ENCODE peak calls at places on chromosomes 1 and 21, in six cellular contexts. One of them, this sample, is unnamed.

GRCh38 chr21:45994086-45994661 is 12.6 kb downstream of the COL6A1 start:
- DNase-seq in HAP-1: no peak
- DNase-seq in fibroblast of lung: peak; percentile 24
- DNase-seq in psoas muscle: peak; percentile 53
- DNase-seq in activated naive CD8-positive, alpha-beta T cell treated with anti-CD3 and anti-CD28 coated beads for 36 hours: no peak
- DNase-seq in kidney tubule cell: no peak
- DNase-seq in this sample: peak; percentile 43

GRCh38 chr1:29033829-29034466 is 89.8 kb downstream of the TMEM200B start:
- DNase-seq in kidney tubule cell: peak; percentile 62
- DNase-seq in fibroblast of lung: peak; percentile 30
- DNase-seq in activated naive CD8-positive, alpha-beta T cell treated with anti-CD3 and anti-CD28 coated beads for 36 hours: no peak
- DNase-seq in HAP-1: no peak
- DNase-seq in psoas muscle: no peak
- DNase-seq in this sample: no peak

GRCh38 chr1:101239095-101240040 is 2.5 kb downstream of the S1PR1 start:
- DNase-seq in kidney tubule cell: no peak
- DNase-seq in activated naive CD8-positive, alpha-beta T cell treated with anti-CD3 and anti-CD28 coated beads for 36 hours: peak; percentile 72
- DNase-seq in psoas muscle: no peak
- DNase-seq in fibroblast of lung: no peak
- DNase-seq in HAP-1: no peak
- DNase-seq in this sample: no peak

GRCh38 chr1:78104322-78104721 is 58.6 kb downstream of the GIPC2 start:
- DNase-seq in psoas muscle: no peak
- DNase-seq in kidney tubule cell: no peak
- DNase-seq in HAP-1: no peak
- DNase-seq in activated naive CD8-positive, alpha-beta T cell treated with anti-CD3 and anti-CD28 coated beads for 36 hours: no peak
- DNase-seq in fibroblast of lung: peak; percentile 90
- DNase-seq in this sample: no peak

GRCh38 chr1:44237721-44238457 is 24.6 kb downstream of the DMAP1 start:
- DNase-seq in psoas muscle: no peak
- DNase-seq in fibroblast of lung: peak; percentile 12
- DNase-seq in kidney tubule cell: no peak
- DNase-seq in HAP-1: peak; percentile 92
- DNase-seq in activated naive CD8-positive, alpha-beta T cell treated with anti-CD3 and anti-CD28 coated beads for 36 hours: peak; percentile 70
- DNase-seq in this sample: no peak

GRCh38 chr1:119080586-119080985 is 59.9 kb downstream of the WARS2 start:
- DNase-seq in activated naive CD8-positive, alpha-beta T cell treated with anti-CD3 and anti-CD28 coated beads for 36 hours: no peak
- DNase-seq in HAP-1: no peak
- DNase-seq in psoas muscle: no peak
- DNase-seq in kidney tubule cell: peak; percentile 93
- DNase-seq in fibroblast of lung: peak; percentile 98
- DNase-seq in this sample: no peak

GRCh38 chr1:19640363-19641316 is 3.5 kb upstream of the NBL1 start:
- DNase-seq in fibroblast of lung: peak; percentile 25
- DNase-seq in HAP-1: no peak
- DNase-seq in kidney tubule cell: peak; percentile 81
- DNase-seq in psoas muscle: no peak
- DNase-seq in activated naive CD8-positive, alpha-beta T cell treated with anti-CD3 and anti-CD28 coated beads for 36 hours: no peak
- DNase-seq in this sample: no peak

GRCh38 chr1:20190256-20190655 is 3.9 kb upstream of the PLA2G2C start:
- DNase-seq in fibroblast of lung: no peak
- DNase-seq in psoas muscle: no peak
- DNase-seq in activated naive CD8-positive, alpha-beta T cell treated with anti-CD3 and anti-CD28 coated beads for 36 hours: no peak
- DNase-seq in kidney tubule cell: no peak
- DNase-seq in HAP-1: no peak
- DNase-seq in this sample: no peak

GRCh38 chr1:58628987-58629598 is 52.0 kb upstream of the TACSTD2 start:
- DNase-seq in psoas muscle: no peak
- DNase-seq in kidney tubule cell: peak; percentile 67
- DNase-seq in activated naive CD8-positive, alpha-beta T cell treated with anti-CD3 and anti-CD28 coated beads for 36 hours: no peak
- DNase-seq in fibroblast of lung: peak; percentile 85
- DNase-seq in HAP-1: no peak
- DNase-seq in this sample: no peak

GRCh38 chr1:25520446-25521061 is 22.9 kb upstream of the LDLRAP1 start:
- DNase-seq in fibroblast of lung: peak; percentile 45
- DNase-seq in kidney tubule cell: peak; percentile 55
- DNase-seq in psoas muscle: peak; percentile 72
- DNase-seq in HAP-1: peak; percentile 75
- DNase-seq in activated naive CD8-positive, alpha-beta T cell treated with anti-CD3 and anti-CD28 coated beads for 36 hours: peak; percentile 56
- DNase-seq in this sample: peak; percentile 50

GRCh38 chr21:45970674-45971486 is 10.7 kb upstream of the COL6A1 start:
- DNase-seq in psoas muscle: peak; percentile 82
- DNase-seq in fibroblast of lung: peak; percentile 21
- DNase-seq in HAP-1: peak; percentile 84
- DNase-seq in kidney tubule cell: peak; percentile 39
- DNase-seq in activated naive CD8-positive, alpha-beta T cell treated with anti-CD3 and anti-CD28 coated beads for 36 hours: peak; percentile 65
- DNase-seq in this sample: no peak

GRCh38 chr1:39507230-39507928 is 15.9 kb downstream of the BMP8A start:
- DNase-seq in kidney tubule cell: no peak
- DNase-seq in psoas muscle: no peak
- DNase-seq in HAP-1: peak; percentile 26
- DNase-seq in activated naive CD8-positive, alpha-beta T cell treated with anti-CD3 and anti-CD28 coated beads for 36 hours: no peak
- DNase-seq in fibroblast of lung: no peak
- DNase-seq in this sample: no peak

GRCh38 chr1:152926091-152926490 is 17.7 kb downstream of the IVL start:
- DNase-seq in activated naive CD8-positive, alpha-beta T cell treated with anti-CD3 and anti-CD28 coated beads for 36 hours: no peak
- DNase-seq in HAP-1: no peak
- DNase-seq in kidney tubule cell: peak; percentile 54
- DNase-seq in fibroblast of lung: peak; percentile 6
- DNase-seq in psoas muscle: no peak
- DNase-seq in this sample: no peak

GRCh38 chr1:199857103-199857502 is 170.4 kb upstream of the NR5A2 start:
- DNase-seq in fibroblast of lung: peak; percentile 16
- DNase-seq in psoas muscle: no peak
- DNase-seq in kidney tubule cell: no peak
- DNase-seq in activated naive CD8-positive, alpha-beta T cell treated with anti-CD3 and anti-CD28 coated beads for 36 hours: no peak
- DNase-seq in HAP-1: no peak
- DNase-seq in this sample: no peak

GRCh38 chr1:117630423-117630998 is 24.7 kb downstream of the TENT5C start:
- DNase-seq in activated naive CD8-positive, alpha-beta T cell treated with anti-CD3 and anti-CD28 coated beads for 36 hours: no peak
- DNase-seq in HAP-1: no peak
- DNase-seq in kidney tubule cell: peak; percentile 36
- DNase-seq in fibroblast of lung: no peak
- DNase-seq in psoas muscle: peak; percentile 74
- DNase-seq in this sample: peak; percentile 61

GRCh38 chr1:77533660-77534295 is 148.7 kb downstream of the ZZZ3 start:
- DNase-seq in fibroblast of lung: peak; percentile 65
- DNase-seq in HAP-1: peak; percentile 73
- DNase-seq in kidney tubule cell: peak; percentile 76
- DNase-seq in activated naive CD8-positive, alpha-beta T cell treated with anti-CD3 and anti-CD28 coated beads for 36 hours: peak; percentile 45
- DNase-seq in psoas muscle: peak; percentile 64
- DNase-seq in this sample: peak; percentile 57

GRCh38 chr1:204213668-204214662 is at the start of gene GOLT1A:
- DNase-seq in fibroblast of lung: peak; percentile 79
- DNase-seq in activated naive CD8-positive, alpha-beta T cell treated with anti-CD3 and anti-CD28 coated beads for 36 hours: peak; percentile 53
- DNase-seq in kidney tubule cell: peak; percentile 94
- DNase-seq in psoas muscle: peak; percentile 82
- DNase-seq in HAP-1: peak; percentile 69
- DNase-seq in this sample: peak; percentile 95

GRCh38 chr21:25039461-25040380 is 567.6 kb downstream of the MRPL39 start:
- DNase-seq in activated naive CD8-positive, alpha-beta T cell treated with anti-CD3 and anti-CD28 coated beads for 36 hours: no peak
- DNase-seq in kidney tubule cell: peak; percentile 52
- DNase-seq in psoas muscle: no peak
- DNase-seq in HAP-1: no peak
- DNase-seq in fibroblast of lung: peak; percentile 42
- DNase-seq in this sample: no peak

GRCh38 chr21:34671891-34672290 is 3.1 kb downstream of the CLIC6 start:
- DNase-seq in HAP-1: no peak
- DNase-seq in psoas muscle: no peak
- DNase-seq in kidney tubule cell: no peak
- DNase-seq in activated naive CD8-positive, alpha-beta T cell treated with anti-CD3 and anti-CD28 coated beads for 36 hours: no peak
- DNase-seq in fibroblast of lung: no peak
- DNase-seq in this sample: no peak

GRCh38 chr21:34205811-34206635 is 132.6 kb downstream of the MRPS6 start:
- DNase-seq in fibroblast of lung: no peak
- DNase-seq in psoas muscle: no peak
- DNase-seq in activated naive CD8-positive, alpha-beta T cell treated with anti-CD3 and anti-CD28 coated beads for 36 hours: no peak
- DNase-seq in HAP-1: no peak
- DNase-seq in kidney tubule cell: no peak
- DNase-seq in this sample: no peak

GRCh38 chr1:94925561-94926364 is 1.1 kb downstream of the CNN3 start:
- DNase-seq in psoas muscle: peak; percentile 72
- DNase-seq in activated naive CD8-positive, alpha-beta T cell treated with anti-CD3 and anti-CD28 coated beads for 36 hours: peak; percentile 2
- DNase-seq in HAP-1: peak; percentile 93
- DNase-seq in fibroblast of lung: peak; percentile 97
- DNase-seq in kidney tubule cell: peak; percentile 97
- DNase-seq in this sample: peak; percentile 63

GRCh38 chr1:216726435-216726834 is 3.2 kb upstream of the ESRRG start:
- DNase-seq in HAP-1: no peak
- DNase-seq in activated naive CD8-positive, alpha-beta T cell treated with anti-CD3 and anti-CD28 coated beads for 36 hours: no peak
- DNase-seq in fibroblast of lung: no peak
- DNase-seq in psoas muscle: no peak
- DNase-seq in kidney tubule cell: no peak
- DNase-seq in this sample: no peak

GRCh38 chr1:232393010-232393833 is 236.7 kb downstream of the SIPA1L2 start:
- DNase-seq in HAP-1: no peak
- DNase-seq in kidney tubule cell: peak; percentile 57
- DNase-seq in fibroblast of lung: peak; percentile 61
- DNase-seq in activated naive CD8-positive, alpha-beta T cell treated with anti-CD3 and anti-CD28 coated beads for 36 hours: no peak
- DNase-seq in psoas muscle: no peak
- DNase-seq in this sample: no peak

GRCh38 chr1:227939791-227940771 is 7.7 kb downstream of the WNT9A start:
- DNase-seq in activated naive CD8-positive, alpha-beta T cell treated with anti-CD3 and anti-CD28 coated beads for 36 hours: no peak
- DNase-seq in fibroblast of lung: no peak
- DNase-seq in HAP-1: no peak
- DNase-seq in kidney tubule cell: no peak
- DNase-seq in psoas muscle: no peak
- DNase-seq in this sample: peak; percentile 31

GRCh38 chr1:64861611-64862010 is 104.7 kb downstream of the JAK1 start:
- DNase-seq in activated naive CD8-positive, alpha-beta T cell treated with anti-CD3 and anti-CD28 coated beads for 36 hours: no peak
- DNase-seq in psoas muscle: no peak
- DNase-seq in kidney tubule cell: peak; percentile 47
- DNase-seq in HAP-1: no peak
- DNase-seq in fibroblast of lung: no peak
- DNase-seq in this sample: no peak

GRCh38 chr1:32199717-32200072 is 700 bp upstream of the CCDC28B start:
- DNase-seq in activated naive CD8-positive, alpha-beta T cell treated with anti-CD3 and anti-CD28 coated beads for 36 hours: no peak
- DNase-seq in psoas muscle: peak; percentile 92
- DNase-seq in fibroblast of lung: no peak
- DNase-seq in HAP-1: no peak
- DNase-seq in kidney tubule cell: no peak
- DNase-seq in this sample: peak; percentile 85

GRCh38 chr1:43969746-43970466 is at the start of gene DPH2:
- DNase-seq in kidney tubule cell: peak; percentile 97
- DNase-seq in HAP-1: peak; percentile 99
- DNase-seq in psoas muscle: peak; percentile 99
- DNase-seq in activated naive CD8-positive, alpha-beta T cell treated with anti-CD3 and anti-CD28 coated beads for 36 hours: peak; percentile 92
- DNase-seq in fibroblast of lung: peak; percentile 97
- DNase-seq in this sample: peak; percentile 98

GRCh38 chr1:221939598-221939997 is 197.7 kb upstream of the DUSP10 start:
- DNase-seq in fibroblast of lung: no peak
- DNase-seq in kidney tubule cell: no peak
- DNase-seq in activated naive CD8-positive, alpha-beta T cell treated with anti-CD3 and anti-CD28 coated beads for 36 hours: no peak
- DNase-seq in psoas muscle: no peak
- DNase-seq in HAP-1: no peak
- DNase-seq in this sample: no peak

GRCh38 chr1:30046751-30047150 is 676.6 kb downstream of the MATN1 start:
- DNase-seq in kidney tubule cell: no peak
- DNase-seq in activated naive CD8-positive, alpha-beta T cell treated with anti-CD3 and anti-CD28 coated beads for 36 hours: no peak
- DNase-seq in HAP-1: no peak
- DNase-seq in fibroblast of lung: no peak
- DNase-seq in psoas muscle: no peak
- DNase-seq in this sample: no peak

GRCh38 chr1:206956313-206956597 is 10.0 kb upstream of the PIGR start:
- DNase-seq in psoas muscle: no peak
- DNase-seq in fibroblast of lung: no peak
- DNase-seq in kidney tubule cell: no peak
- DNase-seq in HAP-1: no peak
- DNase-seq in activated naive CD8-positive, alpha-beta T cell treated with anti-CD3 and anti-CD28 coated beads for 36 hours: no peak
- DNase-seq in this sample: no peak

GRCh38 chr21:22288885-22289509 is 1290.8 kb downstream of the NCAM2 start:
- DNase-seq in activated naive CD8-positive, alpha-beta T cell treated with anti-CD3 and anti-CD28 coated beads for 36 hours: no peak
- DNase-seq in kidney tubule cell: no peak
- DNase-seq in fibroblast of lung: no peak
- DNase-seq in HAP-1: no peak
- DNase-seq in psoas muscle: no peak
- DNase-seq in this sample: no peak

GRCh38 chr1:182301026-182301436 is 90.6 kb downstream of the GLUL start:
- DNase-seq in psoas muscle: no peak
- DNase-seq in HAP-1: no peak
- DNase-seq in activated naive CD8-positive, alpha-beta T cell treated with anti-CD3 and anti-CD28 coated beads for 36 hours: no peak
- DNase-seq in kidney tubule cell: no peak
- DNase-seq in fibroblast of lung: no peak
- DNase-seq in this sample: no peak

GRCh38 chr1:107870691-107871090 is 94.3 kb downstream of the VAV3 start:
- DNase-seq in kidney tubule cell: peak; percentile 84
- DNase-seq in activated naive CD8-positive, alpha-beta T cell treated with anti-CD3 and anti-CD28 coated beads for 36 hours: no peak
- DNase-seq in psoas muscle: no peak
- DNase-seq in HAP-1: no peak
- DNase-seq in fibroblast of lung: peak; percentile 8
- DNase-seq in this sample: no peak

GRCh38 chr1:43073490-43074230 is 98.4 kb downstream of the EBNA1BP2 start:
- DNase-seq in fibroblast of lung: peak; percentile 50
- DNase-seq in psoas muscle: peak; percentile 69
- DNase-seq in HAP-1: peak; percentile 81
- DNase-seq in kidney tubule cell: peak; percentile 81
- DNase-seq in activated naive CD8-positive, alpha-beta T cell treated with anti-CD3 and anti-CD28 coated beads for 36 hours: peak; percentile 55
- DNase-seq in this sample: peak; percentile 73

GRCh38 chr1:177130426-177130825 is 34.1 kb downstream of the ASTN1 start:
- DNase-seq in kidney tubule cell: no peak
- DNase-seq in HAP-1: no peak
- DNase-seq in fibroblast of lung: no peak
- DNase-seq in psoas muscle: no peak
- DNase-seq in activated naive CD8-positive, alpha-beta T cell treated with anti-CD3 and anti-CD28 coated beads for 36 hours: no peak
- DNase-seq in this sample: no peak

GRCh38 chr1:53366901-53367502 is 39.1 kb upstream of the LRP8 start:
- DNase-seq in HAP-1: peak; percentile 3
- DNase-seq in fibroblast of lung: no peak
- DNase-seq in kidney tubule cell: no peak
- DNase-seq in activated naive CD8-positive, alpha-beta T cell treated with anti-CD3 and anti-CD28 coated beads for 36 hours: no peak
- DNase-seq in psoas muscle: no peak
- DNase-seq in this sample: no peak

GRCh38 chr1:200670215-200671118 is 760 bp upstream of the DDX59 start:
- DNase-seq in activated naive CD8-positive, alpha-beta T cell treated with anti-CD3 and anti-CD28 coated beads for 36 hours: peak; percentile 7
- DNase-seq in psoas muscle: peak; percentile 66
- DNase-seq in HAP-1: peak; percentile 57
- DNase-seq in kidney tubule cell: peak; percentile 66
- DNase-seq in fibroblast of lung: peak; percentile 73
- DNase-seq in this sample: peak; percentile 23

GRCh38 chr21:28793043-28793442 is 199.6 kb downstream of the LTN1 start:
- DNase-seq in kidney tubule cell: peak; percentile 43
- DNase-seq in activated naive CD8-positive, alpha-beta T cell treated with anti-CD3 and anti-CD28 coated beads for 36 hours: no peak
- DNase-seq in psoas muscle: no peak
- DNase-seq in HAP-1: no peak
- DNase-seq in fibroblast of lung: peak; percentile 21
- DNase-seq in this sample: no peak

GRCh38 chr1:114388432-114389003 is 122.5 kb downstream of the TRIM33 start:
- DNase-seq in kidney tubule cell: no peak
- DNase-seq in activated naive CD8-positive, alpha-beta T cell treated with anti-CD3 and anti-CD28 coated beads for 36 hours: no peak
- DNase-seq in HAP-1: no peak
- DNase-seq in fibroblast of lung: no peak
- DNase-seq in psoas muscle: no peak
- DNase-seq in this sample: no peak